ENCODE peak calls at places on chromosomes 5 and 9, in seven cellular contexts. L, A, P, I, E, U and X are unnamed samples.

GRCh38 chr9:74858753-74859414 is 28.8 kb downstream of the TRPM6 start:
- DNase-seq in L (no peak), A (no peak), P (no peak), I (no peak), E (no peak), U (no peak), X (no peak)

GRCh38 chr5:145587308-145588071 is 247.7 kb downstream of the PRELID2 start:
- DNase-seq in L (no peak), A (peak; percentile 50), P (no peak), I (no peak), E (no peak), U (no peak), X (no peak)

GRCh38 chr5:133467712-133468463 is 144.5 kb downstream of the FSTL4 start:
- DNase-seq in L (no peak), A (no peak), P (no peak), I (no peak), E (no peak), U (no peak), X (no peak)

GRCh38 chr5:172163346-172163745 is 24.7 kb downstream of the STK10 start:
- DNase-seq in L (no peak), A (no peak), P (no peak), I (no peak), E (no peak), U (no peak), X (no peak)

GRCh38 chr5:107365355-107366109 is 305.2 kb downstream of the EFNA5 start:
- DNase-seq in L (no peak), A (no peak), P (no peak), I (no peak), E (no peak), U (no peak), X (no peak)

GRCh38 chr9:92468206-92468605 is 14.1 kb downstream of the ASPN start:
- DNase-seq in L (no peak), A (no peak), P (no peak), I (no peak), E (no peak), U (no peak), X (no peak)

GRCh38 chr5:33489481-33490067 is 48.8 kb downstream of the TARS1 start:
- DNase-seq in L (no peak), A (no peak), P (no peak), I (no peak), E (no peak), U (no peak), X (no peak)

GRCh38 chr5:83467315-83468044 is 4.1 kb upstream of the VCAN start:
- DNase-seq in L (no peak), A (no peak), P (peak; percentile 41), I (no peak), E (no peak), U (peak; percentile 43), X (no peak)

GRCh38 chr5:135537271-135537670 is 1.5 kb upstream of the NEUROG1 start:
- DNase-seq in L (no peak), A (no peak), P (no peak), I (no peak), E (peak; percentile 72), U (no peak), X (peak; percentile 74)

GRCh38 chr5:75265731-75266130 is 29.1 kb upstream of the ANKRD31 start:
- DNase-seq in L (no peak), A (no peak), P (no peak), I (no peak), E (no peak), U (no peak), X (no peak)

GRCh38 chr5:126031989-126032716 is 391.1 kb upstream of the GRAMD2B start:
- DNase-seq in L (no peak), A (peak; percentile 43), P (no peak), I (no peak), E (no peak), U (peak; percentile 82), X (no peak)

GRCh38 chr5:33891731-33892418 is at the start of gene ADAMTS12:
- DNase-seq in L (peak; percentile 84), A (peak; percentile 14), P (peak; percentile 82), I (peak; percentile 45), E (peak; percentile 86), U (peak; percentile 90), X (no peak)

GRCh38 chr5:120139039-120139438 is 325.1 kb upstream of the PRR16 start:
- DNase-seq in L (no peak), A (peak; percentile 46), P (no peak), I (no peak), E (no peak), U (no peak), X (no peak)

GRCh38 chr5:116025831-116026230 is 6.4 kb upstream of the ARL14EPL start:
- DNase-seq in L (no peak), A (no peak), P (no peak), I (no peak), E (no peak), U (no peak), X (no peak)

DNA sequence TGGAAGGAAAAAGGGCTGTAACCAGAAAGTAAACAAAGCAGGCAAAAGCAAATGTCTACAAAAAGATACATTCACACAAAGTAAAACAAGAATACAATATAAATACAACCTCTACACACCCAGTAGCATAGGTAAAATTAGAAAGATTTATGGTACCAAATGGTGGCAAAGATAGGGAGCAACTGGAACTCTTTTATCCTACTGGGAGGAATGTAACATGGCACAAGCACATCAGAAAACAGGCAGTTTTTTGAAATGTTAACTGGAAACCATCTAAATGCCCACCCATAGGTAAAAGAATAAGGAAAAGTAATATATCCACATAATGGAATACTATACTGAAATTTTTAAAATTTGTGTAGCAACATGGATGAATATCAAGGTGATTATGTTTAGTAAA is 8.7 kb upstream of the ARL14EPL start:
- DNase-seq in L (no peak), A (no peak), P (no peak), I (no peak), E (no peak), U (no peak), X (no peak)
- TF ChIP-seq CTCF in L (peak; percentile 38), A (no peak), P (no peak), I (peak; percentile 43), E (no peak), U (no peak), X (no peak)

GRCh38 chr5:4017076-4017803 is 421.6 kb downstream of the IRX1 start:
- DNase-seq in L (no peak), A (no peak), P (no peak), I (no peak), E (no peak), U (no peak), X (no peak)

GRCh38 chr5:4020386-4020785 is 424.8 kb downstream of the IRX1 start:
- DNase-seq in L (no peak), A (no peak), P (no peak), I (no peak), E (no peak), U (no peak), X (no peak)

GRCh38 chr5:4019841-4020240 is 424.2 kb downstream of the IRX1 start:
- DNase-seq in L (no peak), A (no peak), P (no peak), I (no peak), E (no peak), U (no peak), X (no peak)

GRCh38 chr5:4018007-4018406 is 422.4 kb downstream of the IRX1 start:
- DNase-seq in L (no peak), A (no peak), P (no peak), I (no peak), E (no peak), U (no peak), X (no peak)

GRCh38 chr5:4018968-4019766 is 423.5 kb downstream of the IRX1 start:
- DNase-seq in L (no peak), A (no peak), P (no peak), I (no peak), E (no peak), U (no peak), X (no peak)
- TF ChIP-seq CTCF in L (no peak), A (no peak), P (no peak), I (no peak), E (no peak), U (no peak), X (no peak)

DNA sequence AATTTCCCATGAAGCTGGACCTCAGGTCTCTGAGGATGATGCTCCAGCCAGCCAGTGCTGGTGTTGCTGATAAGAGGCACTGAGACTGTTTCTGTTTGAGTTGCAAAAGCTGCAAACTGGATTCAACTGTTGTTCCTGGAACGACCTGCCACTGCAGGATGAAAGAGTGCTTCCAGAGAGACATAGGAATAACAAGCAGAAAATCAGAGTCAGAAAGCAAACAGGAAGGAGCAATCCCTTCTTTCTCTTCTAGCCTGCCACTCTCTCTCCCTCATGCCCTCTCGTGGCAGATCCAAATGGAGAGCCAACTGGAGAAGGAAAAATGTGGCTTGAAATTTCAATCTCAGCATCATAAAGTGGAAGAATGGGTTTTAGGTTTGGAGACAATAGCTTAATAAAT is 110.4 kb downstream of the STARD4 start:
- DNase-seq in L (no peak), A (no peak), P (no peak), I (no peak), E (no peak), U (no peak), X (no peak)
- TF ChIP-seq CTCF in L (no peak), A (no peak), P (no peak), I (no peak), E (no peak), U (no peak), X (no peak)

DNA sequence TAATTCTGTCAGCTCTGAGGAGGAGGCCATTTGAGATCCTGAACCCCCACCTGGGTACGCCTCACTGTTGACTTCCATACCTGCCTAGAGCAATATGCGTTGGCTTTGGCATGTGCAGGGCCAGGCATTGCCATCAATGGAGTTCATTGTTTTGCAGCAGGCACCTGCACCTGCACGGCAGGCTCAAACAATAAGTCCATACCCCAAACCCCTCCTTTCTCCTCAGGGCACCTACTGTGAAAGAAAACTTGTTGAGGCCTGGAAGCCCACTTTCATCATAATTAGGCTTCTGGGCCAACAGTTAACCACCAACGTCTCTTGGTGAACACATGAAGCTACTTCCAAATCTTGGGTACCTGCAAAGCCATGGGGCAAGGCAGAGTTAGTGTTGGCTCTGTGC is 238.7 kb downstream of the NFIB start:
- DNase-seq in L (no peak), A (no peak), P (no peak), I (no peak), E (no peak), U (no peak), X (no peak)
- TF ChIP-seq CTCF in L (no peak), A (no peak), P (no peak), I (no peak), E (no peak), U (no peak), X (no peak)